ENCODE peak calls at places on chromosome 6, in seven cellular contexts. One of them, this sample, is unnamed.

GRCh38 chr6:118710616-118711015 is 59.2 kb upstream of the CEP85L start:
- DNase-seq in SK-N-SH: no peak
- DNase-seq in GM12878: no peak
- DNase-seq in HepG2: no peak
- DNase-seq in H1: no peak
- DNase-seq in HCT116: no peak
- DNase-seq in K562: no peak
- DNase-seq in this sample: peak

GRCh38 chr6:133242761-133243590 is 1.8 kb downstream of the EYA4 start:
- DNase-seq in HCT116: no peak
- DNase-seq in H1: peak
- DNase-seq in GM12878: no peak
- DNase-seq in K562: no peak
- DNase-seq in SK-N-SH: peak
- DNase-seq in HepG2: no peak
- DNase-seq in this sample: no peak

GRCh38 chr6:134882426-134883038 is 67.4 kb downstream of the ALDH8A1 start:
- DNase-seq in GM12878: no peak
- DNase-seq in HepG2: peak
- DNase-seq in HCT116: peak
- DNase-seq in K562: peak
- DNase-seq in SK-N-SH: peak
- DNase-seq in H1: peak
- DNase-seq in this sample: peak

GRCh38 chr6:150413768-150414167 is 45.0 kb downstream of the IYD start:
- DNase-seq in K562: no peak
- DNase-seq in GM12878: no peak
- DNase-seq in SK-N-SH: no peak
- DNase-seq in H1: no peak
- DNase-seq in HepG2: no peak
- DNase-seq in HCT116: no peak
- DNase-seq in this sample: no peak

GRCh38 chr6:12254228-12254627 is 35.9 kb upstream of the EDN1 start:
- DNase-seq in GM12878: no peak
- DNase-seq in HepG2: no peak
- DNase-seq in HCT116: no peak
- DNase-seq in H1: no peak
- DNase-seq in SK-N-SH: no peak
- DNase-seq in K562: no peak
- DNase-seq in this sample: no peak

GRCh38 chr6:155066371-155066770 is 71.3 kb downstream of the TIAM2 start:
- DNase-seq in HepG2: no peak
- DNase-seq in H1: no peak
- DNase-seq in HCT116: no peak
- DNase-seq in GM12878: no peak
- DNase-seq in SK-N-SH: no peak
- DNase-seq in K562: no peak
- DNase-seq in this sample: no peak

GRCh38 chr6:146847426-146847825 is 248.7 kb downstream of the ADGB start:
- DNase-seq in SK-N-SH: no peak
- DNase-seq in GM12878: no peak
- DNase-seq in H1: no peak
- DNase-seq in HepG2: no peak
- DNase-seq in HCT116: no peak
- DNase-seq in K562: no peak
- DNase-seq in this sample: no peak

GRCh38 chr6:149098700-149099276 is 218.7 kb upstream of the TAB2 start:
- DNase-seq in HCT116: no peak
- DNase-seq in HepG2: no peak
- DNase-seq in GM12878: no peak
- DNase-seq in H1: no peak
- DNase-seq in SK-N-SH: no peak
- DNase-seq in K562: no peak
- DNase-seq in this sample: no peak

GRCh38 chr6:26501482-26501986 is 1.4 kb downstream of the BTN1A1 start:
- DNase-seq in K562: no peak
- DNase-seq in GM12878: no peak
- DNase-seq in SK-N-SH: peak
- DNase-seq in H1: peak
- DNase-seq in HCT116: no peak
- DNase-seq in HepG2: no peak
- DNase-seq in this sample: no peak

GRCh38 chr6:163175301-163175700 is 239.2 kb upstream of the QKI start:
- DNase-seq in K562: no peak
- DNase-seq in HepG2: no peak
- DNase-seq in GM12878: no peak
- DNase-seq in HCT116: no peak
- DNase-seq in H1: no peak
- DNase-seq in SK-N-SH: no peak
- DNase-seq in this sample: no peak

GRCh38 chr6:36755435-36756348 is 58.1 kb downstream of the RAB44 start:
- DNase-seq in H1: no peak
- DNase-seq in HepG2: peak
- DNase-seq in HCT116: no peak
- DNase-seq in GM12878: peak
- DNase-seq in SK-N-SH: no peak
- DNase-seq in K562: peak
- DNase-seq in this sample: peak

GRCh38 chr6:102759415-102759814 is 1365.9 kb downstream of the GRIK2 start:
- DNase-seq in K562: no peak
- DNase-seq in SK-N-SH: no peak
- DNase-seq in H1: no peak
- DNase-seq in HCT116: no peak
- DNase-seq in GM12878: no peak
- DNase-seq in HepG2: no peak
- DNase-seq in this sample: no peak

GRCh38 chr6:53517021-53517420 is 27.9 kb downstream of the GCLC start:
- DNase-seq in K562: no peak
- DNase-seq in H1: no peak
- DNase-seq in HCT116: no peak
- DNase-seq in GM12878: no peak
- DNase-seq in HepG2: peak
- DNase-seq in SK-N-SH: no peak
- DNase-seq in this sample: no peak

GRCh38 chr6:109010703-109011102 is 83.9 kb downstream of the SESN1 start:
- DNase-seq in K562: no peak
- DNase-seq in HCT116: no peak
- DNase-seq in GM12878: no peak
- DNase-seq in SK-N-SH: no peak
- DNase-seq in H1: no peak
- DNase-seq in HepG2: peak
- DNase-seq in this sample: no peak

GRCh38 chr6:115514656-115515055 is 546.0 kb downstream of the FRK start:
- DNase-seq in K562: no peak
- DNase-seq in HepG2: no peak
- DNase-seq in GM12878: no peak
- DNase-seq in SK-N-SH: no peak
- DNase-seq in H1: no peak
- DNase-seq in HCT116: no peak
- DNase-seq in this sample: no peak

GRCh38 chr6:170032197-170032596 is 258.7 kb downstream of the DLL1 start:
- DNase-seq in K562: no peak
- DNase-seq in HepG2: no peak
- DNase-seq in HCT116: no peak
- DNase-seq in SK-N-SH: no peak
- DNase-seq in H1: no peak
- DNase-seq in GM12878: no peak
- DNase-seq in this sample: no peak

GRCh38 chr6:140003217-140003616 is 628.8 kb upstream of the CITED2 start:
- DNase-seq in HCT116: no peak
- DNase-seq in H1: no peak
- DNase-seq in K562: no peak
- DNase-seq in GM12878: no peak
- DNase-seq in HepG2: no peak
- DNase-seq in SK-N-SH: no peak
- DNase-seq in this sample: no peak

GRCh38 chr6:131394768-131395432 is 178.1 kb upstream of the ARG1 start:
- DNase-seq in HepG2: no peak
- DNase-seq in H1: no peak
- DNase-seq in HCT116: no peak
- DNase-seq in K562: no peak
- DNase-seq in GM12878: no peak
- DNase-seq in SK-N-SH: no peak
- DNase-seq in this sample: no peak

GRCh38 chr6:131387706-131388455 is 185.1 kb upstream of the ARG1 start:
- DNase-seq in HCT116: no peak
- DNase-seq in SK-N-SH: no peak
- DNase-seq in H1: no peak
- DNase-seq in K562: no peak
- DNase-seq in GM12878: no peak
- DNase-seq in HepG2: no peak
- DNase-seq in this sample: peak

GRCh38 chr6:131393433-131393832 is 179.6 kb upstream of the ARG1 start:
- DNase-seq in SK-N-SH: no peak
- DNase-seq in HepG2: no peak
- DNase-seq in GM12878: no peak
- DNase-seq in H1: no peak
- DNase-seq in HCT116: no peak
- DNase-seq in K562: no peak
- DNase-seq in this sample: no peak

GRCh38 chr6:131390322-131390721 is 182.7 kb upstream of the ARG1 start:
- DNase-seq in H1: no peak
- DNase-seq in HCT116: no peak
- DNase-seq in SK-N-SH: no peak
- DNase-seq in GM12878: no peak
- DNase-seq in K562: no peak
- DNase-seq in HepG2: no peak
- DNase-seq in this sample: no peak
- TF ChIP-seq JUND in H1: no peak
- TF ChIP-seq JUND in HCT116: no peak
- TF ChIP-seq JUND in SK-N-SH: no peak
- TF ChIP-seq JUND in GM12878: no peak
- TF ChIP-seq JUND in K562: no peak
- TF ChIP-seq JUND in HepG2: no peak
- TF ChIP-seq JUND in this sample: no peak

GRCh38 chr6:20115269-20116005 is 96.8 kb downstream of the MBOAT1 start:
- DNase-seq in GM12878: no peak
- DNase-seq in HCT116: no peak
- DNase-seq in K562: no peak
- DNase-seq in HepG2: no peak
- DNase-seq in H1: no peak
- DNase-seq in SK-N-SH: no peak
- DNase-seq in this sample: no peak

GRCh38 chr6:20119446-20119845 is 92.8 kb downstream of the MBOAT1 start:
- DNase-seq in HCT116: no peak
- DNase-seq in HepG2: no peak
- DNase-seq in K562: no peak
- DNase-seq in H1: no peak
- DNase-seq in SK-N-SH: no peak
- DNase-seq in GM12878: no peak
- DNase-seq in this sample: no peak

GRCh38 chr6:20116792-20117191 is 95.5 kb downstream of the MBOAT1 start:
- DNase-seq in SK-N-SH: no peak
- DNase-seq in HCT116: no peak
- DNase-seq in H1: no peak
- DNase-seq in HepG2: no peak
- DNase-seq in GM12878: no peak
- DNase-seq in K562: no peak
- DNase-seq in this sample: no peak

GRCh38 chr6:20118877-20119276 is 93.4 kb downstream of the MBOAT1 start:
- DNase-seq in K562: no peak
- DNase-seq in HepG2: no peak
- DNase-seq in SK-N-SH: no peak
- DNase-seq in H1: no peak
- DNase-seq in GM12878: no peak
- DNase-seq in HCT116: no peak
- DNase-seq in this sample: no peak

DNA sequence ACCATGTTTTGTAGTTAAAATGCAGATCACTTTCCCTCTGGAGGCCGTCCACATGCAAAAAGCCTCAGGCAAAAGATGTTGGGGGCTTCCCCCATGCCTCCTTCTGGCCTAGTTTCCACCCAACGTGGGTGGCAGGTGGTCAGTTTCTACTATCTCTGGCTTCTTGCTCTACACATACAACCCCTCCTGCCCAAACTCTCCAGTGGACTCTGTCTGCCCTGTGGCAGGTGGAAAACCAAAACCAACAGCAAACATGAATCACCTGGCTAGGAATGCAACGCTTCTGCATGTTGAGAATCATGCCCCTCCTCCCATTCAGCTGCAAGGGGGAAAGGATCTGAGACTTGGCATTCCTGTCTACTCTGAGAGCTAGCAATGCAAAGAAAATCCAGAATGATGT is 94.8 kb downstream of the MBOAT1 start:
- DNase-seq in HepG2: no peak
- DNase-seq in H1: no peak
- DNase-seq in SK-N-SH: no peak
- DNase-seq in GM12878: no peak
- DNase-seq in HCT116: no peak
- DNase-seq in K562: no peak
- DNase-seq in this sample: peak
- TF ChIP-seq JUND in HepG2: no peak
- TF ChIP-seq JUND in H1: peak
- TF ChIP-seq JUND in SK-N-SH: no peak
- TF ChIP-seq JUND in GM12878: no peak
- TF ChIP-seq JUND in HCT116: no peak
- TF ChIP-seq JUND in K562: no peak
- TF ChIP-seq JUND in this sample: no peak

DNA sequence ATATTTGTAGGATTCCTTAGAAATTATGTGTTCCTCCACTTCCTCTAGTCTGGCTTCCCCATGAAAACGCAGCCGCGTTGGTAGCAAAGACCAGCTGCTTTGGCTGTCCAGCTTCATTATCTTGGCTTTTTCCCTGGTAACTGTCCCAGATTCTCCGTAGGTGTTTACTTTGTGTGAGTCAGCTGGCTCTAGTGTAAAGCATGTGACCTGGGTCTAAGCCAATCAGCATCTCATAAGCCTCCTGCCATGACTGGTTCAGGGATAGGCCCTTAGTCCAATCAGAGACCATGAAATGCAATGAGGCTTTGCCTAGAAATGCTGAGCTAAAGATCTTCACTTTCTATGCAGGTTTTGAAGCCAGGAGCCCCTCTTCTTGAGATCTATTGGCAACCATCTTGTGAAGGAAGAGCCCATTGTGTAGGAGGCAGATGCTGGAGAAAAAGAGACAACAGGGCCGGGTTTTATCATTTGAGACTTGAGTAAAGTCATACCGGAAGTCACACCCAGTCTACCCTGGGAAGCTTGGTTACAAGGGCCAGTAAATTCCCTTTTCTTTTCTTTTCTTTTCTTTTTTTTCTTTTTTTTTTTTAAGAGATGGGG is 256.6 kb upstream of the RREB1 start:
- DNase-seq in H1: no peak
- DNase-seq in HepG2: peak
- DNase-seq in HCT116: peak
- DNase-seq in SK-N-SH: no peak
- DNase-seq in K562: peak
- DNase-seq in GM12878: no peak
- DNase-seq in this sample: no peak
- TF ChIP-seq JUND in H1: no peak
- TF ChIP-seq JUND in HepG2: no peak
- TF ChIP-seq JUND in HCT116: no peak
- TF ChIP-seq JUND in SK-N-SH: peak
- TF ChIP-seq JUND in K562: peak
- TF ChIP-seq JUND in GM12878: no peak
- TF ChIP-seq JUND in this sample: no peak

DNA sequence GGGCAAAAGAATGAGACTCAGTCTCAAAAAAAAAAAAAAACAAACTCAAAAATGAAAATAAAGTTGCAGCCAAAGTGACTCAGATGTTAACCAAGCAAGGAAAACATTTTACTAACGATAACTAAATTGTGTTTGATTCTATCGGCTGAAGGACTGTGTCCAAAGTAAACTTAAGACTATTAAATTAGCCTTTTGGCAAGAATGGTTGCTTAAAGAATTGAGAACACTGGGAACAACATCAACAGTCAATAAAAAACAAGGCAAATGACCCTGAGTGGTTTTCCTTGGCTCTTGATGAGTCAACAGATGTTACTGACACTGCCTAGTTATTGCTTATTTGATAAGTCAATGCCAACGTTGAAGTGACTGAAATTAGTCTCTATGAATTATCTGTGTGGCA is 36.7 kb downstream of the POU3F2 start:
- DNase-seq in GM12878: no peak
- DNase-seq in SK-N-SH: no peak
- DNase-seq in K562: no peak
- DNase-seq in HepG2: no peak
- DNase-seq in HCT116: no peak
- DNase-seq in H1: no peak
- DNase-seq in this sample: peak
- TF ChIP-seq JUND in GM12878: no peak
- TF ChIP-seq JUND in SK-N-SH: no peak
- TF ChIP-seq JUND in K562: no peak
- TF ChIP-seq JUND in HepG2: no peak
- TF ChIP-seq JUND in HCT116: no peak
- TF ChIP-seq JUND in H1: no peak
- TF ChIP-seq JUND in this sample: peak

This sample was measured in T47D.